ENCODE peak calls at places on chromosomes 11 and 22, in six cellular contexts. E is CD8-positive, alpha-beta memory T cell; N is OCI-LY7; P is cardiac fibroblast; M is astrocyte of the spinal cord; V is coronary artery. O is an unnamed sample.

GRCh38 chr11:123407124-123407995 is 22.7 kb upstream of the GRAMD1B start:
- DNase-seq in E (peak; percentile 55), M (peak; percentile 71), N (peak; percentile 56), P (peak; percentile 80), V (no peak), O (peak; percentile 46)

GRCh38 chr22:19972251-19972650 is 30.6 kb upstream of the TXNRD2 start:
- DNase-seq in V (no peak), P (no peak), E (no peak), N (no peak), M (no peak), O (no peak)

GRCh38 chr11:63711838-63712237 is 30.5 kb downstream of the RTN3 start:
- DNase-seq in N (no peak), P (no peak), E (no peak), M (no peak), V (no peak), O (no peak)

GRCh38 chr11:2889399-2890273 is 4.1 kb upstream of the CDKN1C start:
- DNase-seq in N (no peak), E (no peak), P (no peak), V (no peak), M (no peak), O (no peak)

GRCh38 chr11:70503878-70504240 is 105.5 kb downstream of the CTTN start:
- DNase-seq in N (no peak), V (no peak), E (no peak), M (no peak), P (no peak), O (no peak)

GRCh38 chr22:30202531-30203006 is 44.0 kb downstream of the LIF start:
- DNase-seq in P (peak; percentile 84), N (no peak), V (no peak), E (no peak), M (peak; percentile 57), O (no peak)

GRCh38 chr22:36369922-36370781 is 17.6 kb downstream of the MYH9 start:
- DNase-seq in P (peak; percentile 75), N (peak; percentile 52), V (no peak), M (peak; percentile 40), E (no peak), O (no peak)

GRCh38 chr11:115488945-115489344 is 15.3 kb downstream of the CADM1 start:
- DNase-seq in V (no peak), M (peak; percentile 68), E (no peak), P (no peak), N (no peak), O (no peak)

GRCh38 chr11:122393209-122393850 is 262.2 kb upstream of the UBASH3B start:
- DNase-seq in M (no peak), P (peak; percentile 78), E (no peak), V (no peak), N (no peak), O (no peak)

GRCh38 chr11:123684601-123685000 is 30.2 kb upstream of the SCN3B start:
- DNase-seq in N (no peak), M (no peak), V (no peak), E (no peak), P (no peak), O (no peak)

GRCh38 chr11:126140932-126141291 is 70.5 kb downstream of the RPUSD4 start:
- DNase-seq in E (no peak), N (no peak), V (no peak), M (peak; percentile 60), P (peak; percentile 76), O (no peak)

GRCh38 chr11:12219732-12220131 is 109.3 kb downstream of the MICAL2 start:
- DNase-seq in V (no peak), E (no peak), P (peak; percentile 93), N (no peak), M (no peak), O (no peak)

DNA sequence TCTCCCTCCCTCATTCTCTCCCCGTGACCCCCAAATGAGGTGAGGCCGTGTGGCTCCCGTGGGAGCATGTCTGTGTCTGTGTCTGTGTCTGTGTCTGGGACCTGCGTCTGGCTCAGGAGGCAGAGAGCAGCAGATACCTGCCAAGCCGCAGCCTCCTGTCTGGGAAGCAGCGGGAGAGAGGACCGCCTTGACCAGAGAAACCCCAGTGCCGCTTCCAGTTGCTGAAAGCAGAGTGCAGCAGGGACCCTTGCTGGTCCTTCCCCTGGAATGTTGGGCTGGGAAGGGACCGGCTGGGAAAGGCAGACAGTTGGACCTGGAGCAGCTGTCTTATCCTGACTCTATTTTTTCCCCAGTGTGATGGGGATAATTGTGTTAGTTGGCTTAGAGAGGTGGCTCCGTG is 525 bp downstream of the CSDC2 start:
- DNase-seq in M (peak; percentile 42), V (no peak), P (no peak), N (no peak), E (no peak), O (no peak)
- H3K4me3 ChIP-seq in M (peak overlapping the region; percentile 53), V (peak overlapping the region; percentile 86), P (peak overlapping the region; percentile 41), N (no peak overlapping the region), E (no peak overlapping the region), O (no peak overlapping the region)

DNA sequence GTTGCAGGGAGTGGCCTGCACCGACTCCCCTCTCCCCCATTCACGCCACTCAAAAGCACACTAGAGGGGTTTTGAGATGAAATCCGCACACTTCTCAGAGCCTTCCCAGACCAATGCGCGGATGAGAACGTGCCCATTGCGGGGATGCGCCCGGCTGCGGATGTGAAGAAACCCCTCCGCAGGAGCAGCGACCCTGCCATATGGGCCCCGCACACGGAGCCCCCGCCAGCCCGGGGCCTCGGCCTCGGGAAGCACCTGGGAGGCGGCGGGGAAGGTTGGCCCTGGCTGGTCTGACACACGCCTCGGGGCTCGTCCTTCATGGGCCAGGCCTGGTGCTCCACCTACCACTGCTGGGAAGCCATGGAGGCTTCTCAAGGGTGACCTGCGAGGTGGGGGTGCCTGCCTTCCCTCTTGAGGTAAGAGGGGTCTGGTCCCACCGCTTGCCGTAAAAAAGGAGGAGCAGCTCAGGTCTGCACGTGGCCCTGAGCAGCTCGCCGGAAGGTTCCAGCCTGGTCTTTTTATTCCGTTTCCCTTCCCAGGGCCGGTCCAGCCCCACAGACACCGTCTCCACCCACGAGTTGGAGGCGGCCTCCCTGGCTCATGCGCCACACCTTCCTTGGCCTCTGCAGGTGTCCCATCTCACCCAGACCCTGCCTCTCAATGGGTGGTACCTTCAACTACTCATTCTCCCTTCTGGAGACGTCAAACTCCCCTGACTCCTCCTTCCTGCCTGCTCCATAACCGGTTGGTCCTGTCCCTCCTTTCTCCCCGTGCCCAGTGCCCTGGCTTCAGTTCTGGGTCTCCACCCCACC is 39.4 kb downstream of the TRMU start:
- DNase-seq in P (no peak), N (no peak), M (no peak), E (no peak), V (no peak), O (no peak)
- H3K4me3 ChIP-seq in P (no peak overlapping the region), N (no peak overlapping the region), M (no peak overlapping the region), E (no peak overlapping the region), V (no peak overlapping the region), O (no peak overlapping the region)

DNA sequence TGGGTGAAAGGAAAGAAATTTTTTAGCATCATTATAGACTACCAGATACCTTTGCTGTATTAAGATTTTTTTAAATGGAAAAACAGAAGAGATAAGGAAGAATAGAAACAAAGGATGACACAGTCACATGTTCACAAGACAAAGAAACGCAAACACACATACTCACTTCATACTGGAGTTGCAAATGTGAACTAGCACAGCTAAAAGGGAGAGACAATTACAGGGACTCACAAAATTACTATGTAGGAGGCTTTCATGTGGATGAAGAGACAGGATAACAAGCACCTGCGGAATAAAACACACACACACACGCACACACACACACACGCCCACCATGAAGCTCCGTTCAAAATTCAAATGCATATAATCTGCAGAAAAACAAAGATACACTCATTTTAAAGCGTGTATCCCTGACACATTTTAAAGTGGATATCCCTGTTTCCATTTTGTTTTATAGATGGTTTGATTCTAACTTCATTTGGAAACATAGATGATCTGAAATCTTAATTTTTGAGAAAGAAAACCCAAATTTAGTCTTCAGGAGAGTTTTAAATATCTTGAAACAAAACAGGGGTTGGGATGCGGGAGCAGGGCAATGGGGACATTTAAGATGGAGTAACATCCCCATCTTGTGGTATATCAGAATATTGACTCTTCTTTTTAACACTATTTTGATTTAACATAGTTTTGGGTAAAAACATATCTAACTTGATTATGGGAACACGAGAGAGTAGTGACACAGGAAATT is 36.7 kb downstream of the JRKL start:
- DNase-seq in N (peak; percentile 41), E (no peak), M (peak; percentile 49), P (peak; percentile 74), V (no peak), O (peak; percentile 28)
- H3K4me3 ChIP-seq in N (no peak overlapping the region), E (no peak overlapping the region), M (no peak overlapping the region), P (no peak overlapping the region), V (no peak overlapping the region), O (no peak overlapping the region)

GRCh38 chr22:43378011-43378704 is 33.7 kb upstream of the MPPED1 start:
- DNase-seq in P (peak; percentile 44), M (peak; percentile 26), N (no peak), E (no peak), V (no peak), O (no peak)
- H3K4me3 ChIP-seq in P (no peak overlapping the region), M (no peak overlapping the region), N (no peak overlapping the region), E (no peak overlapping the region), V (no peak overlapping the region), O (no peak overlapping the region)

GRCh38 chr11:32434387-32435151 is 770 bp downstream of the WT1 start:
- DNase-seq in V (no peak), M (no peak), N (no peak), P (peak; percentile 75), E (no peak), O (no peak)
- H3K4me3 ChIP-seq in V (peak overlapping the region; percentile 69), M (no peak overlapping the region), N (no peak overlapping the region), P (peak overlapping the region; percentile 69), E (no peak overlapping the region), O (no peak overlapping the region)

GRCh38 chr11:16959528-16960100 is 54.6 kb downstream of the PLEKHA7 start:
- DNase-seq in N (no peak), P (no peak), M (no peak), E (no peak), V (no peak), O (no peak)
- H3K4me3 ChIP-seq in N (no peak overlapping the region), P (no peak overlapping the region), M (no peak overlapping the region), E (no peak overlapping the region), V (no peak overlapping the region), O (no peak overlapping the region)

GRCh38 chr11:10487002-10487647 is 32.1 kb downstream of the AMPD3 start:
- DNase-seq in P (no peak), N (no peak), V (peak; percentile 54), E (no peak), M (no peak), O (no peak)

GRCh38 chr11:10490032-10490397 is 35.0 kb downstream of the AMPD3 start:
- DNase-seq in P (no peak), N (no peak), V (peak; percentile 46), M (no peak), E (no peak), O (no peak)

GRCh38 chr11:10488121-10488580 is 33.1 kb downstream of the AMPD3 start:
- DNase-seq in V (peak; percentile 56), E (no peak), P (no peak), N (peak; percentile 23), M (no peak), O (no peak)

GRCh38 chr11:10489444-10489785 is 34.4 kb downstream of the AMPD3 start:
- DNase-seq in V (no peak), P (no peak), N (no peak), M (no peak), E (no peak), O (no peak)

GRCh38 chr11:10488581-10489443 is 33.7 kb downstream of the AMPD3 start:
- DNase-seq in V (peak; percentile 71), P (no peak), M (no peak), E (no peak), N (peak; percentile 4), O (no peak)
- H3K4me3 ChIP-seq in V (no peak overlapping the region), P (no peak overlapping the region), M (no peak overlapping the region), E (no peak overlapping the region), N (no peak overlapping the region), O (no peak overlapping the region)